ENCODE peak calls at places on chromosomes 3 and 15, in eight cellular contexts. One of them, this sample, is unnamed.

GRCh38 chr3:36876181-36876936 is 68.5 kb downstream of the TRANK1 start:
- DNase-seq in activated T-cell treated with anti-CD3 and anti-CD28 coated beads for 48 hours: no peak
- DNase-seq in HuH-7: no peak
- DNase-seq in NCI-H526 treated with DMSO at 0.1 percent for 48 hours: no peak
- DNase-seq in RKO: no peak
- DNase-seq in endothelial cell: no peak
- DNase-seq in activated CD4-positive, alpha-beta T cell treated with anti-CD3 and anti-CD28 coated beads for 4 hours: peak
- DNase-seq in WTC11: no peak
- DNase-seq in this sample: no peak

GRCh38 chr3:188595890-188596376 is 442.0 kb downstream of the LPP start:
- DNase-seq in HuH-7: no peak
- DNase-seq in NCI-H526 treated with DMSO at 0.1 percent for 48 hours: no peak
- DNase-seq in WTC11: no peak
- DNase-seq in activated CD4-positive, alpha-beta T cell treated with anti-CD3 and anti-CD28 coated beads for 4 hours: no peak
- DNase-seq in endothelial cell: no peak
- DNase-seq in RKO: no peak
- DNase-seq in activated T-cell treated with anti-CD3 and anti-CD28 coated beads for 48 hours: no peak
- DNase-seq in this sample: no peak

GRCh38 chr15:41494190-41494921 is 682 bp downstream of the ITPKA start:
- DNase-seq in NCI-H526 treated with DMSO at 0.1 percent for 48 hours: peak
- DNase-seq in activated CD4-positive, alpha-beta T cell treated with anti-CD3 and anti-CD28 coated beads for 4 hours: peak
- DNase-seq in activated T-cell treated with anti-CD3 and anti-CD28 coated beads for 48 hours: peak
- DNase-seq in HuH-7: peak
- DNase-seq in WTC11: peak
- DNase-seq in RKO: peak
- DNase-seq in endothelial cell: peak
- DNase-seq in this sample: peak

GRCh38 chr3:134330895-134331810 is 43.1 kb downstream of the AMOTL2 start:
- DNase-seq in WTC11: peak
- DNase-seq in activated CD4-positive, alpha-beta T cell treated with anti-CD3 and anti-CD28 coated beads for 4 hours: no peak
- DNase-seq in HuH-7: no peak
- DNase-seq in NCI-H526 treated with DMSO at 0.1 percent for 48 hours: peak
- DNase-seq in RKO: no peak
- DNase-seq in activated T-cell treated with anti-CD3 and anti-CD28 coated beads for 48 hours: no peak
- DNase-seq in endothelial cell: no peak
- DNase-seq in this sample: no peak

GRCh38 chr15:68574051-68574450 is 4.7 kb upstream of the CORO2B start:
- DNase-seq in activated CD4-positive, alpha-beta T cell treated with anti-CD3 and anti-CD28 coated beads for 4 hours: no peak
- DNase-seq in HuH-7: no peak
- DNase-seq in WTC11: no peak
- DNase-seq in endothelial cell: no peak
- DNase-seq in NCI-H526 treated with DMSO at 0.1 percent for 48 hours: no peak
- DNase-seq in RKO: no peak
- DNase-seq in activated T-cell treated with anti-CD3 and anti-CD28 coated beads for 48 hours: no peak
- DNase-seq in this sample: no peak

GRCh38 chr3:170701696-170702678 is 116.1 kb upstream of the SLC7A14 start:
- DNase-seq in NCI-H526 treated with DMSO at 0.1 percent for 48 hours: no peak
- DNase-seq in WTC11: no peak
- DNase-seq in activated CD4-positive, alpha-beta T cell treated with anti-CD3 and anti-CD28 coated beads for 4 hours: no peak
- DNase-seq in activated T-cell treated with anti-CD3 and anti-CD28 coated beads for 48 hours: no peak
- DNase-seq in HuH-7: no peak
- DNase-seq in RKO: no peak
- DNase-seq in endothelial cell: no peak
- DNase-seq in this sample: no peak

GRCh38 chr15:79978694-79979519 is 7.9 kb upstream of the BCL2A1 start:
- DNase-seq in activated T-cell treated with anti-CD3 and anti-CD28 coated beads for 48 hours: no peak
- DNase-seq in endothelial cell: no peak
- DNase-seq in activated CD4-positive, alpha-beta T cell treated with anti-CD3 and anti-CD28 coated beads for 4 hours: no peak
- DNase-seq in HuH-7: peak
- DNase-seq in NCI-H526 treated with DMSO at 0.1 percent for 48 hours: no peak
- DNase-seq in WTC11: no peak
- DNase-seq in RKO: no peak
- DNase-seq in this sample: no peak

GRCh38 chr3:150409125-150409526 is 1.0 kb downstream of the TSC22D2 start:
- DNase-seq in WTC11: no peak
- DNase-seq in activated CD4-positive, alpha-beta T cell treated with anti-CD3 and anti-CD28 coated beads for 4 hours: no peak
- DNase-seq in HuH-7: no peak
- DNase-seq in RKO: no peak
- DNase-seq in NCI-H526 treated with DMSO at 0.1 percent for 48 hours: no peak
- DNase-seq in endothelial cell: no peak
- DNase-seq in activated T-cell treated with anti-CD3 and anti-CD28 coated beads for 48 hours: no peak
- DNase-seq in this sample: no peak

GRCh38 chr15:60655252-60655651 is 176.3 kb upstream of the ICE2 start:
- DNase-seq in endothelial cell: no peak
- DNase-seq in WTC11: no peak
- DNase-seq in activated CD4-positive, alpha-beta T cell treated with anti-CD3 and anti-CD28 coated beads for 4 hours: no peak
- DNase-seq in NCI-H526 treated with DMSO at 0.1 percent for 48 hours: no peak
- DNase-seq in HuH-7: no peak
- DNase-seq in activated T-cell treated with anti-CD3 and anti-CD28 coated beads for 48 hours: no peak
- DNase-seq in RKO: no peak
- DNase-seq in this sample: no peak

GRCh38 chr3:10419637-10420232 is 85.7 kb downstream of the ATP2B2 start:
- DNase-seq in NCI-H526 treated with DMSO at 0.1 percent for 48 hours: no peak
- DNase-seq in activated CD4-positive, alpha-beta T cell treated with anti-CD3 and anti-CD28 coated beads for 4 hours: peak
- DNase-seq in HuH-7: no peak
- DNase-seq in WTC11: no peak
- DNase-seq in RKO: no peak
- DNase-seq in activated T-cell treated with anti-CD3 and anti-CD28 coated beads for 48 hours: peak
- DNase-seq in endothelial cell: no peak
- DNase-seq in this sample: no peak

GRCh38 chr15:88385078-88385700 is 82.0 kb downstream of the MRPL46 start:
- DNase-seq in endothelial cell: no peak
- DNase-seq in RKO: peak
- DNase-seq in activated T-cell treated with anti-CD3 and anti-CD28 coated beads for 48 hours: peak
- DNase-seq in activated CD4-positive, alpha-beta T cell treated with anti-CD3 and anti-CD28 coated beads for 4 hours: no peak
- DNase-seq in WTC11: no peak
- DNase-seq in HuH-7: no peak
- DNase-seq in NCI-H526 treated with DMSO at 0.1 percent for 48 hours: no peak
- DNase-seq in this sample: no peak

GRCh38 chr3:67000006-67000405 is 1.9 kb downstream of the KBTBD8 start:
- DNase-seq in activated CD4-positive, alpha-beta T cell treated with anti-CD3 and anti-CD28 coated beads for 4 hours: no peak
- DNase-seq in activated T-cell treated with anti-CD3 and anti-CD28 coated beads for 48 hours: no peak
- DNase-seq in RKO: peak
- DNase-seq in HuH-7: no peak
- DNase-seq in endothelial cell: no peak
- DNase-seq in NCI-H526 treated with DMSO at 0.1 percent for 48 hours: no peak
- DNase-seq in WTC11: no peak
- DNase-seq in this sample: no peak

GRCh38 chr3:137012097-137012501 is 54.3 kb downstream of the IL20RB start:
- DNase-seq in activated T-cell treated with anti-CD3 and anti-CD28 coated beads for 48 hours: no peak
- DNase-seq in HuH-7: no peak
- DNase-seq in activated CD4-positive, alpha-beta T cell treated with anti-CD3 and anti-CD28 coated beads for 4 hours: no peak
- DNase-seq in endothelial cell: no peak
- DNase-seq in RKO: peak
- DNase-seq in NCI-H526 treated with DMSO at 0.1 percent for 48 hours: no peak
- DNase-seq in WTC11: no peak
- DNase-seq in this sample: no peak